ENCODE peak calls at places on chromosomes 16 and 17, in seven cellular contexts. K is fibroblast of lung, L is MM.1S, U is IMR-90, S is upper lobe of right lung, E is left lung, F is hepatocyte. A is an unnamed sample.

GRCh38 chr17:39563476-39563875 is 44.2 kb downstream of the NEUROD2 start:
- DNase-seq in S (no peak), K (peak; percentile 6), L (no peak), F (no peak), U (no peak), E (no peak), A (no peak)

GRCh38 chr17:15649861-15650391 is 30.4 kb upstream of the FBXW10B start:
- DNase-seq in E (peak; percentile 61), K (peak; percentile 56), S (no peak), F (peak; percentile 42), L (no peak), U (peak; percentile 55), A (no peak)

GRCh38 chr16:72493681-72494415 is 321.9 kb upstream of the PMFBP1 start:
- DNase-seq in U (peak; percentile 65), L (no peak), S (no peak), E (no peak), K (peak; percentile 19), F (no peak), A (no peak)

GRCh38 chr17:51486091-51486490 is 225.7 kb downstream of the UTP18 start:
- DNase-seq in L (no peak), E (no peak), S (no peak), U (no peak), K (no peak), F (no peak), A (no peak)

GRCh38 chr17:82333279-82334171 is at the start of gene SECTM1:
- DNase-seq in S (peak; percentile 78), F (peak; percentile 76), U (peak; percentile 23), K (no peak), E (peak; percentile 66), L (peak; percentile 35), A (peak; percentile 9)

GRCh38 chr16:52547001-52547833 is at the start of gene TOX3:
- DNase-seq in S (peak; percentile 65), K (no peak), F (peak; percentile 85), U (no peak), L (no peak), E (no peak), A (no peak)

GRCh38 chr16:82653550-82654511 is 27.1 kb downstream of the CDH13 start:
- DNase-seq in L (peak; percentile 32), F (peak; percentile 66), S (no peak), E (no peak), K (peak; percentile 86), U (peak; percentile 95), A (peak; percentile 38)

GRCh38 chr16:56625943-56626654 is 518 bp downstream of the MT1E start:
- DNase-seq in F (peak; percentile 50), L (no peak), K (peak; percentile 94), U (peak; percentile 86), E (no peak), S (no peak), A (no peak)

GRCh38 chr17:50931003-50931878 is 65.1 kb upstream of the TOB1 start:
- DNase-seq in L (peak; percentile 86), S (peak; percentile 93), F (peak; percentile 91), U (peak; percentile 86), K (peak; percentile 85), E (peak; percentile 81), A (peak; percentile 47)

GRCh38 chr17:80751460-80752368 is 207.1 kb downstream of the RPTOR start:
- DNase-seq in K (peak; percentile 49), F (no peak), U (peak; percentile 58), E (no peak), S (no peak), L (no peak), A (no peak)

GRCh38 chr17:4582691-4583090 is 1.6 kb upstream of the SMTNL2 start:
- DNase-seq in U (no peak), S (peak; percentile 52), E (no peak), F (no peak), K (no peak), L (no peak), A (no peak)

GRCh38 chr17:35175638-35176415 is 18.4 kb downstream of the SLC35G3 start:
- DNase-seq in F (no peak), U (no peak), L (no peak), E (no peak), K (no peak), S (no peak), A (no peak)

GRCh38 chr17:74283371-74283673 is 9.3 kb downstream of the DNAI2 start:
- DNase-seq in F (no peak), L (no peak), E (no peak), S (no peak), U (no peak), K (no peak), A (no peak)

GRCh38 chr17:57121308-57122042 is 36.4 kb downstream of the AKAP1 start:
- DNase-seq in S (no peak), L (no peak), U (peak; percentile 36), E (no peak), F (peak; percentile 70), K (peak; percentile 51), A (no peak)

GRCh38 chr16:29663829-29664132 is 734 bp downstream of the SPN start:
- DNase-seq in S (no peak), F (no peak), U (no peak), E (no peak), K (no peak), L (no peak), A (peak; percentile 26)

GRCh38 chr16:89965447-89966225 is 17.1 kb downstream of the DEF8 start:
- DNase-seq in L (no peak), S (no peak), E (no peak), U (no peak), F (no peak), K (no peak), A (no peak)

GRCh38 chr16:799948-800833 is at the start of gene GNG13:
- DNase-seq in S (no peak), K (no peak), L (no peak), E (no peak), F (no peak), U (no peak), A (no peak)

GRCh38 chr16:67013238-67013822 is 15.6 kb upstream of the CBFB start:
- DNase-seq in F (no peak), E (no peak), U (no peak), L (no peak), S (no peak), K (no peak), A (no peak)

GRCh38 chr16:19179890-19180490 is 11.9 kb downstream of the SYT17 start:
- DNase-seq in L (no peak), F (peak; percentile 54), K (peak; percentile 44), S (peak; percentile 88), E (peak; percentile 71), U (peak; percentile 33), A (no peak)

GRCh38 chr16:23670137-23670776 is 8.4 kb upstream of the PLK1 start:
- DNase-seq in F (no peak), E (no peak), L (no peak), U (peak; percentile 95), K (peak; percentile 91), S (no peak), A (no peak)

GRCh38 chr16:6016530-6017184 is 919.1 kb upstream of the EEF2KMT start:
- DNase-seq in U (no peak), F (peak; percentile 81), E (no peak), L (peak; percentile 72), S (no peak), K (no peak), A (no peak)

GRCh38 chr16:14629612-14629918 is 495 bp downstream of the PARN start:
- DNase-seq in S (no peak), U (no peak), L (no peak), F (no peak), E (no peak), K (peak; percentile 5), A (no peak)

GRCh38 chr17:58369214-58370031 is 17.4 kb upstream of the SUPT4H1 start:
- DNase-seq in K (no peak), L (no peak), F (peak; percentile 55), U (no peak), S (no peak), E (no peak), A (no peak)

GRCh38 chr17:17545031-17545820 is 46.3 kb downstream of the PEMT start:
- DNase-seq in F (no peak), U (peak; percentile 57), S (no peak), E (no peak), K (peak; percentile 43), L (no peak), A (no peak)
- H3K27ac ChIP-seq in F (no peak overlapping the region), U (no peak overlapping the region), S (no peak overlapping the region), E (no peak overlapping the region), K (no peak overlapping the region), L (no peak overlapping the region), A (no peak overlapping the region)

GRCh38 chr17:49760909-49761558 is 2.9 kb downstream of the FAM117A start:
- DNase-seq in F (no peak), K (no peak), S (no peak), E (no peak), L (peak; percentile 31), U (no peak), A (no peak)

GRCh38 chr17:49756805-49757496 is 7.0 kb downstream of the FAM117A start:
- DNase-seq in S (no peak), K (no peak), U (no peak), L (no peak), F (no peak), E (no peak), A (no peak)

GRCh38 chr17:49756323-49756722 is 7.6 kb downstream of the FAM117A start:
- DNase-seq in F (no peak), U (no peak), L (no peak), K (no peak), E (no peak), S (no peak), A (no peak)

GRCh38 chr17:49760296-49760695 is 3.6 kb downstream of the FAM117A start:
- DNase-seq in F (no peak), E (no peak), S (no peak), K (no peak), L (no peak), U (no peak), A (no peak)

DNA sequence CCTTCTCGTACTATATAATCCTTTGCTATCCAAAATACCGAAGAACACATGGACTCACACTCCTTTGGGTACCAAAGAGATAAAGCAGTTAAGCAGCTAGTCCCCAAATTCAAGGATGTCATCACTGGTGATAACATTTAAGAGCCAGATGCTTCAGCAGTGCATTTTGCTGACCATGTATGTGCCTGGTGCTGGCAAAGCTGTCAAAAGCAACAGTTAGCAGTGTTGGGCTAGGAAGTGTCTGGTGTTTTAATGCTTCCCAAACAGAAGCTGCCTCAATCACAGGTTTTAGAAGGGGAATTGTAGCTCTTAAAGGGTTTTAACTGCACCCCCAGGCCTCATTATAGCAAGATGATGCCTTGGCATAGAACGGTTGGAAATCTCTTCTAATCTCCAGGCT is 4.7 kb downstream of the FAM117A start:
- DNase-seq in F (no peak), E (no peak), U (no peak), L (no peak), K (no peak), S (no peak), A (no peak)
- H3K4me1 ChIP-seq in F (peaks cover 5% of the 10 kb centered on the region), E (peaks cover 6% of the 10 kb centered on the region), U (no peaks in the 10 kb centered on the region), L (peaks cover 55% of the 10 kb centered on the region), K (no peaks in the 10 kb centered on the region), S (peaks cover 8% of the 10 kb centered on the region), A (peaks cover 72% of the 10 kb centered on the region)

DNA sequence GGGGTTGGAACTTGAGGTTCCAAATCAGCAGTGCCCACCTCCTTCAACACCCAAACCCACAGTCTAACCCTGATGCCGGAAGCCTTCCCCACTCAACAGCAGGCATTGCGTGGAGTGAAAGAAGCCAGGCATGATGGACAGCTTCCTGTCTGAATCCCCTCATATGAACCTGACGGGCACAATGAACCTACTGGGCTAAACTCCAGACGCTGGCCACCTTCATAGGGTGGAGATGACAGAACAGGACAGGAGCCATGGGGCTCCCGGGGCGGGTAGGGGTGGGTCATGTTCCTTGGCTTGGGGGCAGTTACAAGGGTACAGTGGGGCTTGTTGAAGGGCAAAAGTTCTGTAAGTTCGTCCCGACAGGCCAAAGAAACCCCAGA is 460 bp upstream of the HSBP1 start:
- DNase-seq in L (no peak), F (no peak), K (no peak), U (no peak), E (no peak), S (no peak), A (no peak)
- H3K4me3 ChIP-seq in L (no peak overlapping the region), F (no peak overlapping the region), K (no peak overlapping the region), U (no peak overlapping the region), E (peak overlapping the region; percentile 96), S (peak overlapping the region; percentile 84), A (peak overlapping the region; percentile 90)

GRCh38 chr16:58426095-58426494 is 33.8 kb downstream of the GINS3 start:
- DNase-seq in E (peak; percentile 43), S (no peak), U (no peak), F (no peak), L (peak; percentile 42), K (no peak), A (no peak)
- H3K27ac ChIP-seq in E (no peak overlapping the region), S (no peak overlapping the region), U (no peak overlapping the region), F (no peak overlapping the region), L (no peak overlapping the region), K (no peak overlapping the region), A (no peak overlapping the region)